ENCODE peak calls at places on chromosomes 6 and 20, in four cellular contexts. H is OCI-LY7, U is lower lobe of right lung, X is AG04450. L is an unnamed sample.

GRCh38 chr20:11822116-11822794 is 95.4 kb upstream of the BTBD3 start:
- DNase-seq in U (no peak), X (no peak), H (no peak), L (no peak)

GRCh38 chr6:132964868-132965382 is 150.6 kb downstream of the RPS12 start:
- DNase-seq in X (no peak), H (no peak), U (no peak), L (no peak)

GRCh38 chr20:50392138-50392866 is 117.9 kb upstream of the PTPN1 start:
- DNase-seq in X (no peak), U (no peak), H (no peak), L (no peak)

GRCh38 chr6:1765160-1765900 is 155.6 kb downstream of the FOXC1 start:
- DNase-seq in U (no peak), H (no peak), X (no peak), L (no peak)

GRCh38 chr6:158043586-158044524 is 62.2 kb downstream of the SYNJ2 start:
- DNase-seq in U (peak; percentile 19), X (no peak), H (no peak), L (no peak)

GRCh38 chr20:48035961-48036731 is 250.9 kb upstream of the SULF2 start:
- DNase-seq in U (no peak), H (no peak), X (no peak), L (no peak)

GRCh38 chr20:25035924-25036323 is 22.0 kb downstream of the ACSS1 start:
- DNase-seq in X (no peak), H (peak; percentile 55), U (no peak), L (no peak)

GRCh38 chr6:45966340-45966739 is 49.3 kb downstream of the CLIC5 start:
- DNase-seq in H (no peak), U (no peak), X (no peak), L (no peak)

GRCh38 chr6:4280721-4281120 is 145.3 kb upstream of the ECI2 start:
- DNase-seq in X (peak; percentile 66), H (no peak), U (no peak), L (peak; percentile 80)

GRCh38 chr20:49344975-49345374 is 67.1 kb upstream of the ZNFX1 start:
- DNase-seq in U (no peak), X (peak; percentile 78), H (no peak), L (peak; percentile 98)

GRCh38 chr6:83119742-83120300 is 52.4 kb downstream of the DOP1A start:
- DNase-seq in U (no peak), H (no peak), X (no peak), L (no peak)

GRCh38 chr6:5143625-5144311 is 58.6 kb downstream of the PPP1R3G start:
- DNase-seq in H (peak; percentile 79), X (peak; percentile 63), U (peak; percentile 89), L (no peak)

GRCh38 chr6:2767327-2767985 is 2.3 kb downstream of the WRNIP1 start:
- DNase-seq in H (peak; percentile 7), X (no peak), U (no peak), L (no peak)
- H3K4me3 ChIP-seq in H (peak overlapping the region; percentile 91), X (peak overlapping the region; percentile 91), U (peak overlapping the region; percentile 87), L (peak overlapping the region; percentile 91)

DNA sequence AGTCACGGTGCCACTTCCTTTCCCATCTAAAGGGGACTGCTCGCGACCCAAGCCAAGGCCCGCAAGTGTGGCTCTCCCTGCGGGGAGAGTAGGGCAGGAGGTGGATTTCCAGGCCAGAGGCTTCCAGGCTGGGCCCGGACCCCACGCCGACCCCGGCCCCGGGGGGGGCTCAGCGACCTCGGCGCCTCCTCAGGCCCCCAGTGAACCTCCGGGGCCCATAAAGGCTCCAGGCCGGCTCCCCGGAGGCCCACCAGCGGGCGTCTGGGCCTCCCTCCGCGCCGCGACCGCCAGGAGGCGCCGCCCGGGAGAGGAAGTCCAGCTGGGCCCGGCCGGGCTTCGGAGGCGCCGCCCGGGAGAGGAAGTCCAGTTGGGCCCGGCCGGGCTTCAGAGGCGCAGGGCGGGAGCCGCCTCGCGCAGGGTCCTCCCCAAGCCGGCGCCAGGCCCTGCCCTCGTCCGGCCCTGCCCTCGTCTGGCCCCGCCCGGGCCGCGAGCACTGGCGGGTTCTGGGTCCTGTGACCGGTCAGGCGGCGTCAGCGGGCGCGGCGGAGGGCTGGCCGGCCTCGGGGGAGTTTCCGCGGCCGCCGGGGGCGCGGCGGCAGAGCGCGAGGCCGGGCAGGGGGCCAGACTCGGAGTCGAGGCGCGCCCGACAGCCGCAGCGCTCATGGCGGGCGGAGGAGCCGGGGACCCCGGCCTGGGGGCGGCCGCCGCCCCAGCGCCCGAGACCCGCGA is at the start of gene RAB32:
- DNase-seq in H (no peak), X (peak; percentile 84), U (peak; percentile 98), L (peak; percentile 89)
- TF ChIP-seq CTCF in H (no peak), X (peak; percentile 63), U (peak; percentile 81), L (peak; percentile 69)

DNA sequence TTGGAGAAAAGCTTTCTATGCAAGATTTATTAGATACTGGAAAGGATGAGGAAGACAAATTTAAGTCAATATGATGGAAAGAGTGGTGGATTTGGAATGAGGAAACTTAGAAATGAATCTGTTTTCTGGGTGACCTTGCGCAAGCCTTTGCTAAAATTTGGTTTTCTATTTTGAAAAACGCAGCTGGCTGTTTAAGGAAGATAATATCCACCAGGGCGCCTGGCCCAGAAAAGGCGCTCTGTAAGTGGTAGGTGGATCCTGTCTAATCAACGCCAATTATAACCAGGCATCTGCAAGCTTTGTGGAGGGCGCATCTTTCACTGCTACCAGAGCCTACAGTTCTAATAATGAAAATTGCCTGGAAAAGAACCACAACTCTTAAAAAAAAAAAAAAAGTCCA is 398 bp upstream of the SPATS1 start:
- DNase-seq in H (no peak), U (no peak), X (no peak), L (no peak)
- H3K4me3 ChIP-seq in H (no peak overlapping the region), U (peak overlapping the region; percentile 28), X (no peak overlapping the region), L (no peak overlapping the region)

GRCh38 chr6:105509506-105510331 is 106.8 kb upstream of the PREP start:
- DNase-seq in U (no peak), H (peak; percentile 11), X (no peak), L (no peak)
- TF ChIP-seq CTCF in U (peak; percentile 32), H (peak; percentile 54), X (peak; percentile 64), L (peak; percentile 7)

GRCh38 chr6:135266675-135267074 is 85.6 kb downstream of the MYB start:
- DNase-seq in X (no peak), H (peak; percentile 93), U (no peak), L (no peak)
- H3K4me3 ChIP-seq in X (no peak overlapping the region), H (peak overlapping the region; percentile 31), U (no peak overlapping the region), L (no peak overlapping the region)

GRCh38 chr20:62765432-62766070 is 30.7 kb upstream of the MRGBP start:
- DNase-seq in H (no peak), X (no peak), U (no peak), L (no peak)
- TF ChIP-seq CTCF in H (no peak), X (no peak), U (no peak), L (no peak)

DNA sequence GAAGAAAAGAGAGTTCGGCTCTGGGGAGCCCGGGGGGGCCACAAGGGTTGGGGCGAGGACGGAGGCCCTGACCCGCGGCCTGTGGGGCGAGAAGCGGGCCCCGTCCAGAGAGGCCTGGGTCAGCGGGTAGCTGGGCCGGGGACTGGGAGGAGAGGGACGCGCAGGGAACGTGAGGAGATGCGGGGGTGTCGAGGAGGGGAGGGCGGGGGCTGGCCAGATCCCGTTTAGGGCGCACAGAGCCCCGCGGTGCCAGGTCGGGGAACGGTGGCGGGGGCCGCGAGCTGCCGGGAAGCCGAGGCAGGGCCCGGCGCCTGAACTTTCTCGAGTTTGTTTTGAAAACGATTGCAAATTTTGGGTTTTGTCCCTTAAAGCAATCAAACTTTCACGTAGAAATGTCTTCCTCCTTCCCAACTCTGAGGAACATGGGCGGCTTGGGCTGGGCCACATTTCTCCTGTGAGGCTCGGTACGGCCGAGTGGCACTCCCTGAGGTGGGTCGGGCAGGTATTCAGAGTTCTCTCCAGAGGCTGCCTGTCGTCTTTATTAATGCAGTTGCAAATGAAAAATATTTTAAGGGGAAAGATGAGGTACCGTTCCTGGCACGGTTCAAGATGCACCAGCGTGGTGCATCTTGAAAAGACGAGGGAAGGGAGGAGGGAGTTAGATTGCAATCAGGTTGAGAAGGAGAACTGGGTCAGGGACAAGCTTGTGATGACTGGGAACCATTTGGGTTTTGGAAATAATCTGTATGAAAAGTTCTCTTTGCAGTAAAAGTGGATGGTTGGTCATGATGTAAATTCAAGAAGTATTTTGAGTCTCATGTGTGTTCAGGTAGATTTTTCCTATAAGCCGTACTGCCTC is 972 bp downstream of the RNF8 start:
- DNase-seq in X (no peak), U (peak; percentile 59), H (peak; percentile 30), L (peak; percentile 45)
- H3K4me3 ChIP-seq in X (peak overlapping the region; percentile 92), U (peak overlapping the region; percentile 94), H (peak overlapping the region; percentile 95), L (peak overlapping the region; percentile 94)

L was measured in RWPE2.